ENCODE peak calls at places on chromosome 5, in ten cellular contexts. B, W, D, H, J, V, N, Y, I and Q are unnamed samples.
A peak's percentile ranks its signal among the peaks of the same experiment; 100 is the strongest.

GRCh38 chr5:147935032-147935431 is 28.7 kb upstream of the C5orf46 start:
- DNase-seq in B (peak; percentile 49), W (no peak), D (no peak), H (no peak), J (peak; percentile 29), V (no peak), N (no peak), Y (no peak), I (no peak), Q (peak; percentile 34)

GRCh38 chr5:76514254-76514653 is 108.9 kb downstream of the F2RL2 start:
- DNase-seq in B (no peak), W (no peak), D (no peak), H (no peak), J (no peak), V (no peak), N (no peak), Y (no peak), I (no peak), Q (no peak)

GRCh38 chr5:78727786-78728761 is 79.5 kb upstream of the LHFPL2 start:
- DNase-seq in B (no peak), W (no peak), D (no peak), H (no peak), J (peak; percentile 54), V (peak; percentile 72), N (no peak), Y (no peak), I (no peak), Q (no peak)

GRCh38 chr5:65802080-65802479 is 80.1 kb downstream of the NLN start:
- DNase-seq in B (no peak), W (no peak), D (no peak), H (no peak), J (no peak), V (no peak), N (no peak), Y (no peak), I (no peak), Q (no peak)

GRCh38 chr5:143316844-143317631 is 86.4 kb downstream of the NR3C1 start:
- DNase-seq in B (no peak), W (no peak), D (no peak), H (no peak), J (no peak), V (no peak), N (no peak), Y (no peak), I (no peak), Q (no peak)

GRCh38 chr5:37723147-37723961 is 116.5 kb downstream of the GDNF start:
- DNase-seq in B (peak; percentile 23), W (peak; percentile 21), D (no peak), H (no peak), J (no peak), V (no peak), N (no peak), Y (peak; percentile 89), I (no peak), Q (no peak)

GRCh38 chr5:104443706-104444105 is 881.1 kb upstream of the NUDT12 start:
- DNase-seq in B (no peak), W (no peak), D (no peak), H (no peak), J (no peak), V (no peak), N (no peak), Y (no peak), I (no peak), Q (no peak)

GRCh38 chr5:9149988-9150387 is 395.9 kb downstream of the SEMA5A start:
- DNase-seq in B (no peak), W (no peak), D (no peak), H (peak; percentile 85), J (no peak), V (no peak), N (no peak), Y (no peak), I (no peak), Q (no peak)

GRCh38 chr5:67807116-67807888 is 408.3 kb upstream of the PIK3R1 start:
- DNase-seq in B (no peak), W (no peak), D (no peak), H (no peak), J (no peak), V (no peak), N (no peak), Y (no peak), I (no peak), Q (no peak)

GRCh38 chr5:98839469-98840383 is 66.3 kb downstream of the RGMB start:
- DNase-seq in B (no peak), W (no peak), D (no peak), H (no peak), J (no peak), V (no peak), N (no peak), Y (peak; percentile 48), I (no peak), Q (no peak)

GRCh38 chr5:167699434-167699833 is 592.0 kb upstream of the WWC1 start:
- DNase-seq in B (no peak), W (no peak), D (no peak), H (peak; percentile 92), J (peak; percentile 44), V (no peak), N (no peak), Y (peak; percentile 86), I (no peak), Q (no peak)

GRCh38 chr5:79976759-79977515 is 14.1 kb downstream of the MTX3 start:
- DNase-seq in B (no peak), W (no peak), D (no peak), H (no peak), J (no peak), V (no peak), N (no peak), Y (no peak), I (no peak), Q (no peak)

GRCh38 chr5:113612060-113612496 is 98.6 kb downstream of the YTHDC2 start:
- DNase-seq in B (peak; percentile 18), W (no peak), D (no peak), H (no peak), J (no peak), V (no peak), N (no peak), Y (no peak), I (no peak), Q (no peak)

GRCh38 chr5:56814361-56814962 is 887 bp upstream of the MAP3K1 start:
- DNase-seq in B (no peak), W (no peak), D (peak; percentile 33), H (peak; percentile 8), J (peak; percentile 27), V (peak; percentile 75), N (peak; percentile 31), Y (peak; percentile 78), I (no peak), Q (no peak)

GRCh38 chr5:158967566-158967965 is 132.2 kb downstream of the EBF1 start:
- DNase-seq in B (no peak), W (no peak), D (no peak), H (no peak), J (no peak), V (no peak), N (no peak), Y (no peak), I (no peak), Q (no peak)

GRCh38 chr5:37197340-37198050 is 51.7 kb downstream of the CPLANE1 start:
- DNase-seq in B (no peak), W (no peak), D (no peak), H (no peak), J (no peak), V (no peak), N (no peak), Y (peak; percentile 48), I (no peak), Q (no peak)

GRCh38 chr5:174903333-174903732 is 179.0 kb downstream of the MSX2 start:
- DNase-seq in B (no peak), W (no peak), D (no peak), H (peak; percentile 9), J (no peak), V (no peak), N (no peak), Y (peak; percentile 71), I (no peak), Q (no peak)

GRCh38 chr5:178590141-178590923 is at the start of gene COL23A1:
- DNase-seq in B (no peak), W (peak; percentile 34), D (no peak), H (peak; percentile 94), J (peak; percentile 35), V (peak; percentile 70), N (no peak), Y (peak; percentile 90), I (no peak), Q (peak; percentile 54)

GRCh38 chr5:179129607-179130071 is 69.5 kb downstream of the ZNF354C start:
- DNase-seq in B (no peak), W (no peak), D (no peak), H (no peak), J (no peak), V (no peak), N (no peak), Y (peak; percentile 16), I (no peak), Q (no peak)

GRCh38 chr5:94745786-94746730 is 127.6 kb downstream of the SLF1 start:
- DNase-seq in B (no peak), W (no peak), D (no peak), H (no peak), J (no peak), V (no peak), N (no peak), Y (no peak), I (no peak), Q (no peak)

GRCh38 chr5:140324834-140325195 is 21.6 kb downstream of the HBEGF start:
- DNase-seq in B (no peak), W (no peak), D (no peak), H (peak; percentile 46), J (no peak), V (no peak), N (no peak), Y (no peak), I (no peak), Q (no peak)

GRCh38 chr5:139514486-139514856 is 31.9 kb upstream of the STING1 start:
- DNase-seq in B (no peak), W (no peak), D (no peak), H (no peak), J (no peak), V (no peak), N (no peak), Y (no peak), I (no peak), Q (no peak)

GRCh38 chr5:180129291-180130190 is 58.0 kb upstream of the RNF130 start:
- DNase-seq in B (no peak), W (no peak), D (no peak), H (no peak), J (no peak), V (no peak), N (no peak), Y (peak; percentile 45), I (no peak), Q (no peak)

GRCh38 chr5:149666212-149666852 is 63.8 kb upstream of the PPARGC1B start:
- DNase-seq in B (no peak), W (no peak), D (no peak), H (peak; percentile 47), J (no peak), V (no peak), N (no peak), Y (no peak), I (no peak), Q (no peak)

GRCh38 chr5:177507165-177507564 is 2.5 kb downstream of the DOK3 start:
- DNase-seq in B (no peak), W (no peak), D (no peak), H (no peak), J (no peak), V (no peak), N (no peak), Y (no peak), I (no peak), Q (no peak)

GRCh38 chr5:112436139-112436538 is 17.1 kb upstream of the EPB41L4A start:
- DNase-seq in B (peak; percentile 1), W (no peak), D (no peak), H (no peak), J (no peak), V (no peak), N (no peak), Y (no peak), I (no peak), Q (no peak)

GRCh38 chr5:174139623-174140022 is 94.1 kb downstream of the NSG2 start:
- DNase-seq in B (no peak), W (no peak), D (no peak), H (no peak), J (no peak), V (no peak), N (no peak), Y (no peak), I (no peak), Q (no peak)

GRCh38 chr5:176186107-176186506 is 52.1 kb upstream of the SIMC1 start:
- DNase-seq in B (no peak), W (no peak), D (no peak), H (no peak), J (no peak), V (no peak), N (no peak), Y (no peak), I (no peak), Q (no peak)